ENCODE peak calls at places on chromosomes 4 and X, in four cellular contexts. One of them, this sample, is unnamed. For H3K4me1, the result is how much of the 10 kb centered on the place peaks cover.

GRCh38 chr4:94583938-94584641 is 132.3 kb downstream of the PDLIM5 start:
- DNase-seq in right lobe of liver: no peak
- DNase-seq in H1: no peak
- DNase-seq in CD8-positive, alpha-beta T cell: no peak
- DNase-seq in this sample: no peak

GRCh38 chr4:28481565-28481964 is 1620.9 kb downstream of the STIM2 start:
- DNase-seq in CD8-positive, alpha-beta T cell: no peak
- DNase-seq in H1: no peak
- DNase-seq in right lobe of liver: no peak
- DNase-seq in this sample: peak

GRCh38 chrX:117743469-117744251 is 372.9 kb downstream of the KLHL13 start:
- DNase-seq in CD8-positive, alpha-beta T cell: no peak
- DNase-seq in right lobe of liver: peak
- DNase-seq in H1: no peak
- DNase-seq in this sample: peak

GRCh38 chr4:143156853-143157252 is 27.9 kb upstream of the USP38 start:
- DNase-seq in CD8-positive, alpha-beta T cell: no peak
- DNase-seq in right lobe of liver: no peak
- DNase-seq in H1: no peak
- DNase-seq in this sample: no peak

GRCh38 chrX:9141496-9141895 is 107.6 kb upstream of the FAM9B start:
- DNase-seq in CD8-positive, alpha-beta T cell: no peak
- DNase-seq in right lobe of liver: no peak
- DNase-seq in H1: no peak
- DNase-seq in this sample: no peak

GRCh38 chr4:108337923-108338322 is 169.2 kb upstream of the LEF1 start:
- DNase-seq in CD8-positive, alpha-beta T cell: no peak
- DNase-seq in right lobe of liver: no peak
- DNase-seq in H1: no peak
- DNase-seq in this sample: no peak

GRCh38 chr4:7911044-7911578 is 28.6 kb downstream of the AFAP1 start:
- DNase-seq in right lobe of liver: no peak
- DNase-seq in CD8-positive, alpha-beta T cell: no peak
- DNase-seq in H1: no peak
- DNase-seq in this sample: no peak

GRCh38 chrX:24207826-24208225 is 58.3 kb downstream of the ZFX start:
- DNase-seq in CD8-positive, alpha-beta T cell: no peak
- DNase-seq in H1: no peak
- DNase-seq in right lobe of liver: no peak
- DNase-seq in this sample: no peak

GRCh38 chrX:24760601-24761000 is 66.9 kb downstream of the POLA1 start:
- DNase-seq in CD8-positive, alpha-beta T cell: no peak
- DNase-seq in right lobe of liver: no peak
- DNase-seq in H1: no peak
- DNase-seq in this sample: no peak

GRCh38 chrX:130170752-130171445 is 863 bp upstream of the RAB33A start:
- DNase-seq in CD8-positive, alpha-beta T cell: peak
- DNase-seq in right lobe of liver: peak
- DNase-seq in H1: peak
- DNase-seq in this sample: peak

GRCh38 chrX:153722704-153723350 is 1.4 kb downstream of the BCAP31 start:
- DNase-seq in H1: no peak
- DNase-seq in CD8-positive, alpha-beta T cell: no peak
- DNase-seq in right lobe of liver: no peak
- DNase-seq in this sample: peak

DNA sequence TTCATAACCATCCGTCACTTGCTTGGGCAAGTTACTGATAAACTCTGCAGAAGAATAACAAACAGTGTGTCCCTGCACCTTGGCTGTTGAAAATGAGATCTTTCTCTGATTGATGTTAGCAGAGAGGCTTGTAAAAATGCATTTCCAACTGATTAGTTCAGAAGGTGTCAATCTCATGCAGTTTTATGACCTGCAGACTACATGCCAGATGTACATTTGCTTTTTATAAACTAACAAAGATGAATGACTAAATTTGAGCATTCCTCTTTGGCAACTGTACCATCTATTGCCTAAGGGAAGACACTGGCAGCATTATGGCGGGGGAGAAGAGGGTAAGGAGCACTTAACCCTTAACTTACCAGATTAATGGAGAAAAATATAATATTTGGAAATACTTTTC is 192.8 kb downstream of the DCTD start:
- DNase-seq in right lobe of liver: no peak
- DNase-seq in CD8-positive, alpha-beta T cell: no peak
- DNase-seq in H1: no peak
- DNase-seq in this sample: no peak
- TF ChIP-seq CTCF in right lobe of liver: no peak
- TF ChIP-seq CTCF in CD8-positive, alpha-beta T cell: no peak
- TF ChIP-seq CTCF in H1: no peak
- TF ChIP-seq CTCF in this sample: no peak

GRCh38 chrX:136203438-136203837 is 47.8 kb downstream of the MAP7D3 start:
- DNase-seq in right lobe of liver: no peak
- DNase-seq in H1: no peak
- DNase-seq in CD8-positive, alpha-beta T cell: no peak
- DNase-seq in this sample: no peak
- H3K4me1 ChIP-seq in right lobe of liver: under half
- H3K4me1 ChIP-seq in H1: under half
- H3K4me1 ChIP-seq in CD8-positive, alpha-beta T cell: under half
- H3K4me1 ChIP-seq in this sample: under half

DNA sequence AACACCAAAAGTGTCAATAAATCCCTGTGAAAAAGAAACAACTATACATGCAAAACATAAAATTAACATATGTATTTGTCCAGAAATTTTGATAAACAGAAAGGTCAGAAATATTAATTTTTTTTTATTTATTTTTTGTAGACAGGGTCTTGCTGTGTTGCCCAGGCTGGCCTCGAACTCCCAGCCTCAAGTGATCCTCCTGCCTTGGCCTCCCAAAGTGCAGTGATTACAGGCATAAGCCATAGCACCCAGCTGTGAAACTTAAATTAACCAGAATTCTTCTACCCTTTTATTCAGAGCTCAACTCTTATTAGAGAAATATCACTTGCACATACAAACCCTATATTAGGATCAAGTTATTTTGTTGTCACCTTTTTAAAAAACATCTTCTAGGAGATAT is 16.2 kb downstream of the ANAPC10 start:
- DNase-seq in H1: no peak
- DNase-seq in CD8-positive, alpha-beta T cell: no peak
- DNase-seq in right lobe of liver: no peak
- DNase-seq in this sample: no peak
- H3K4me3 ChIP-seq in H1: no peak
- H3K4me3 ChIP-seq in CD8-positive, alpha-beta T cell: no peak
- H3K4me3 ChIP-seq in right lobe of liver: no peak
- H3K4me3 ChIP-seq in this sample: no peak

GRCh38 chr4:176262243-176262642 is 6.8 kb downstream of the ASB5 start:
- DNase-seq in right lobe of liver: no peak
- DNase-seq in CD8-positive, alpha-beta T cell: no peak
- DNase-seq in H1: no peak
- DNase-seq in this sample: no peak
- TF ChIP-seq CTCF in right lobe of liver: no peak
- TF ChIP-seq CTCF in CD8-positive, alpha-beta T cell: no peak
- TF ChIP-seq CTCF in H1: no peak
- TF ChIP-seq CTCF in this sample: no peak

DNA sequence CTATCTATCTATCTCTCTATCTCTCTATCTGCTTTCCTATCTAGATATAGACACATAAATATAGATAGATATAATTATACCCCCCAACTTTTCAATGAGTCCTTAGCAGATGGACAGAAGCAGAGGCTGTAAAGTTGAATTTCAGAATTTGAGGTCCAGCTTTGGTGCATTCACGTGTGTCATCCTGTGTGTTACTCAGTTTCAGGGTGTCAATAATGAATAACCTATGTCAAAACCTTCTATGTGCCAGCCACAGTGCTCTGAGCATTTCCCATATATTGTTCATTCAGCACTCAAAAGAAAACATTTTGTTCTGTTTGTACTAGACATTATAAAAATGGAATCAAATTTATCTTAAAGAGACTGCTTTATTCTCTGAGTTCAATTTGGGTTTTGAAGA is 310.0 kb downstream of the ARHGAP24 start:
- DNase-seq in CD8-positive, alpha-beta T cell: no peak
- DNase-seq in right lobe of liver: no peak
- DNase-seq in H1: no peak
- DNase-seq in this sample: no peak
- H3K4me1 ChIP-seq in CD8-positive, alpha-beta T cell: under half
- H3K4me1 ChIP-seq in right lobe of liver: under half
- H3K4me1 ChIP-seq in H1: under half
- H3K4me1 ChIP-seq in this sample: under half

DNA sequence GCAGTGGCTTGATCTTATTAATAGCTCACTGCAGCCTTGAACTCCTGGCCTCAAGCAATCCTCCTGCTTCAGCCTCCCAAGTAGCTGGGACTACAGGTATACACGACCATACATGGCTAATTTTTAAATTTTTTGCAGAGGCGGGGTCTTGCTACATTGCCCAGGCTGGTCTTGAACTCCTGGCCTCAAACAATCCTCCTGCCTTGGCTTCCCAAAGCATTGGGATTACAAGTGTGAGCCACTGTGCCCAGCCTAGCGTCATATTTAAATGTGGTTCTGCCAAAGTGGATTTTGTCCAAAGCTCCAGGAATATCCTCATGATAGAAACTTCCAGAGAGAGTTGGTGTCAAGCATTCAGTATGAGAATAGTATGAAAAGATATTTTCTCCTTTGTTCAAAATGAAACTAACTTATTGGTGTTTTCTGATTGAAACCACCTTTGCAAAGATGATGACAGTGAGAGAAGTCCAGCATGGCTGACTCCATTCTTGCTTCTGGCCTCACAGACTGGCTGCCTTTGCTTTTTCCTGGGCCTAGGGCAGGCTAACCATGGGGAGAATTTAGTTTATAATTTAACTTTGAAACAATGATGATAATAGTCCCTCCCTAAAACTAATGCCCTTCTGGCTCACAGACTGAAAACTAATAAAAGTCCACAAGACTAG is 129.0 kb downstream of the C4orf51 start:
- DNase-seq in right lobe of liver: no peak
- DNase-seq in CD8-positive, alpha-beta T cell: no peak
- DNase-seq in H1: no peak
- DNase-seq in this sample: no peak
- H3K4me3 ChIP-seq in right lobe of liver: no peak
- H3K4me3 ChIP-seq in CD8-positive, alpha-beta T cell: no peak
- H3K4me3 ChIP-seq in H1: no peak
- H3K4me3 ChIP-seq in this sample: no peak

DNA sequence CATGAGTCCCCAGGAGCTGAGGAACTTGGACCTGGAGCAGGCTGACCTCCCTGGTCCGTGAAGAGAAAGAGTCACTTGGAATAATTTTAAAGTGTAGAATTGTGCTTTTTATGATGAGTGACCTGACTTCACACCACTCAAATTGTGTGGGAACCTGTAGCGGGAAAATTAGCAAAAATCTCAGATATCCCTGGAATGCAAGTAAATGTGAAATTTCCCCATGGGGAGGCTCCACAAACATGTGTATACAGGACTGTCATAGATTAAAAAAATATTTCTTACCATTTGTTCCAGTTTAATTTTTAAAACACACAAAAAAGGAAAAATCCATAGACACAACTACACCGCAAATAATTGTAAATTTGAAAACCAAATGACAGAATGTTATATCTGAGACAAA is 1079.6 kb upstream of the PABPC4L start:
- DNase-seq in H1: no peak
- DNase-seq in right lobe of liver: no peak
- DNase-seq in CD8-positive, alpha-beta T cell: no peak
- DNase-seq in this sample: no peak
- TF ChIP-seq CTCF in H1: no peak
- TF ChIP-seq CTCF in right lobe of liver: no peak
- TF ChIP-seq CTCF in CD8-positive, alpha-beta T cell: no peak
- TF ChIP-seq CTCF in this sample: no peak

GRCh38 chr4:47639531-47639930 is 154.5 kb downstream of the ATP10D start:
- DNase-seq in CD8-positive, alpha-beta T cell: no peak
- DNase-seq in H1: no peak
- DNase-seq in right lobe of liver: no peak
- DNase-seq in this sample: no peak
- H3K4me1 ChIP-seq in CD8-positive, alpha-beta T cell: under half
- H3K4me1 ChIP-seq in H1: under half
- H3K4me1 ChIP-seq in right lobe of liver: under half
- H3K4me1 ChIP-seq in this sample: under half

GRCh38 chr4:6473264-6474052 is 1.0 kb upstream of the PPP2R2C start:
- DNase-seq in right lobe of liver: no peak
- DNase-seq in H1: peak
- DNase-seq in CD8-positive, alpha-beta T cell: peak
- DNase-seq in this sample: no peak

GRCh38 chr4:6471303-6472007 is 959 bp downstream of the PPP2R2C start:
- DNase-seq in H1: peak
- DNase-seq in right lobe of liver: peak
- DNase-seq in CD8-positive, alpha-beta T cell: no peak
- DNase-seq in this sample: no peak

GRCh38 chr4:6474053-6474568 is 1.7 kb upstream of the PPP2R2C start:
- DNase-seq in CD8-positive, alpha-beta T cell: no peak
- DNase-seq in right lobe of liver: no peak
- DNase-seq in H1: peak
- DNase-seq in this sample: no peak

GRCh38 chr4:6472008-6472386 is 417 bp downstream of the PPP2R2C start:
- DNase-seq in CD8-positive, alpha-beta T cell: peak
- DNase-seq in H1: peak
- DNase-seq in right lobe of liver: peak
- DNase-seq in this sample: no peak

DNA sequence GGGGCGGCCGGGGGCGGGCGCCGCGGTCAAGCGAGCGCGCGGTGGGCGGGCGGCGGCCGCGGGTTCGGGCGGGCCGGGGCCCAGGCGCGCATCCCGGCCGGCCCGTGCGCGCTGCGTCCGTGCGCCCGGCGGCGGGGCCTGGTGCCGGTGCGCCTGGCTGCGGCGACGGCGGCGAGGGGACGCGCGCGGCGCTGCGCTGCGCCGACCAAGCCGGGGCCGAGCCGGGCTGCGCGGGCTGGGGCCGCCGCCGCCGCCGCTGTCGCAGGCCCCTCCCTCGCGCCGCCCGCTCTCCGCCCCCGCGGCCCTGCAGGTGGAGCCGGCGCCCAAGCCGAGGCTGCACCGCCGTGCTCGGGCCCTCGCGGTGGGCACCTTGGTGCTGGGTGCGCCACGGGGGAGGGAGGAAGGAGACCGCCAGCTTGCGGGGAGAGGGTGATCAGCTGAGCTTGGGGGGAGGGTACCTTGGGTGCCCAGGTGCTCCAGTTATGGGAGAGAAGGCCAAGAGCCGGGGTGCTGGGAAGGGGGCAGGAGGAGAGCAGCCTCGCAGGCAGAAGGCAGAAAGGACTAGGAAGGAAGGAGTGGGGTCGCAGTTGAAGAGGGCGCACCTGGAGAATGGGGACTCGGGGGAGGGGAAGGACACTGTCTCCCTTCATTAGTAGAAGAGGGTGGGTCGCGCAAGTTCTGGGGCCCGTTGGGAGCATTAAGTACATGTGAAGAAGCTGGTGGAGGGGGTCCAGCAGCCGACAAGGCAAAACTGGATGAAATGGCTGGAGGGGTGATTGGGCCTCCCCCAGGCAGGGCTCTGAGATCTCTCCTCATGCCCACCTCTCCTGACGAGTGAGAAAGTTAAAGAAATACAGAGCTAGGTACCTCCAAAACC is at the start of gene PPP2R2C:
- DNase-seq in CD8-positive, alpha-beta T cell: peak
- DNase-seq in right lobe of liver: peak
- DNase-seq in H1: peak
- DNase-seq in this sample: no peak
- H3K4me3 ChIP-seq in CD8-positive, alpha-beta T cell: no peak
- H3K4me3 ChIP-seq in right lobe of liver: no peak
- H3K4me3 ChIP-seq in H1: peak
- H3K4me3 ChIP-seq in this sample: no peak